ENCODE peak calls at places on chromosomes 4 and X, in four cellular contexts. One of them, this sample, is unnamed.

GRCh38 chr4:7323461-7323871 is 111.3 kb downstream of the PSAPL1 start:
- DNase-seq in AG04449: no peak
- DNase-seq in IMR-90: no peak
- DNase-seq in fibroblast of pulmonary artery: no peak
- DNase-seq in this sample: no peak

GRCh38 chrX:100659431-100660137 is 15.6 kb downstream of the SRPX2 start:
- DNase-seq in AG04449: no peak
- DNase-seq in IMR-90: no peak
- DNase-seq in fibroblast of pulmonary artery: no peak
- DNase-seq in this sample: no peak

GRCh38 chrX:49066690-49067089 is 7.1 kb downstream of the PRAF2 start:
- DNase-seq in AG04449: no peak
- DNase-seq in IMR-90: no peak
- DNase-seq in fibroblast of pulmonary artery: no peak
- DNase-seq in this sample: no peak

GRCh38 chrX:83469551-83469950 is 38.5 kb upstream of the POU3F4 start:
- DNase-seq in AG04449: no peak
- DNase-seq in IMR-90: peak; percentile 1
- DNase-seq in fibroblast of pulmonary artery: peak; percentile 0
- DNase-seq in this sample: no peak

GRCh38 chr4:22595684-22596083 is 79.8 kb upstream of the ADGRA3 start:
- DNase-seq in AG04449: no peak
- DNase-seq in IMR-90: no peak
- DNase-seq in fibroblast of pulmonary artery: peak; percentile 1
- DNase-seq in this sample: no peak

GRCh38 chrX:119672252-119672825 is 20.6 kb downstream of the SEPTIN6 start:
- DNase-seq in AG04449: no peak
- DNase-seq in IMR-90: peak; percentile 40
- DNase-seq in fibroblast of pulmonary artery: peak; percentile 45
- DNase-seq in this sample: no peak

GRCh38 chrX:26522501-26522900 is 306.5 kb downstream of the MAGEB5 start:
- DNase-seq in AG04449: no peak
- DNase-seq in IMR-90: no peak
- DNase-seq in fibroblast of pulmonary artery: no peak
- DNase-seq in this sample: no peak

GRCh38 chr4:33493231-33493630 is 2751.1 kb downstream of the ARAP2 start:
- DNase-seq in AG04449: no peak
- DNase-seq in IMR-90: no peak
- DNase-seq in fibroblast of pulmonary artery: peak; percentile 1
- DNase-seq in this sample: no peak

GRCh38 chr4:55732864-55733263 is 86.7 kb upstream of the EXOC1L start:
- DNase-seq in AG04449: no peak
- DNase-seq in IMR-90: no peak
- DNase-seq in fibroblast of pulmonary artery: no peak
- DNase-seq in this sample: no peak

GRCh38 chrX:13013353-13014110 is 30.9 kb downstream of the FAM9C start:
- DNase-seq in AG04449: no peak
- DNase-seq in IMR-90: no peak
- DNase-seq in fibroblast of pulmonary artery: peak; percentile 72
- DNase-seq in this sample: no peak

GRCh38 chr4:22460266-22460665 is 55.6 kb downstream of the ADGRA3 start:
- DNase-seq in AG04449: no peak
- DNase-seq in IMR-90: no peak
- DNase-seq in fibroblast of pulmonary artery: no peak
- DNase-seq in this sample: no peak

GRCh38 chrX:65874110-65874509 is 165.8 kb downstream of the VSIG4 start:
- DNase-seq in AG04449: no peak
- DNase-seq in IMR-90: no peak
- DNase-seq in fibroblast of pulmonary artery: no peak
- DNase-seq in this sample: no peak

GRCh38 chrX:133923113-133923512 is 62.3 kb downstream of the GPC3 start:
- DNase-seq in AG04449: no peak
- DNase-seq in IMR-90: no peak
- DNase-seq in fibroblast of pulmonary artery: peak; percentile 8
- DNase-seq in this sample: no peak

GRCh38 chrX:106363214-106363613 is 195.1 kb downstream of the PWWP3B start:
- DNase-seq in AG04449: no peak
- DNase-seq in IMR-90: no peak
- DNase-seq in fibroblast of pulmonary artery: no peak
- DNase-seq in this sample: no peak

GRCh38 chr4:37891221-37892159 is 606 bp downstream of the TBC1D1 start:
- DNase-seq in AG04449: no peak
- DNase-seq in IMR-90: peak; percentile 4
- DNase-seq in fibroblast of pulmonary artery: no peak
- DNase-seq in this sample: no peak

GRCh38 chr4:953574-953915 is 19.8 kb downstream of the DGKQ start:
- DNase-seq in AG04449: no peak
- DNase-seq in IMR-90: no peak
- DNase-seq in fibroblast of pulmonary artery: no peak
- DNase-seq in this sample: no peak

GRCh38 chrX:105375816-105376215 is 155.3 kb upstream of the TEX13A start:
- DNase-seq in AG04449: no peak
- DNase-seq in IMR-90: no peak
- DNase-seq in fibroblast of pulmonary artery: peak; percentile 77
- DNase-seq in this sample: peak; percentile 5

GRCh38 chrX:23332101-23332887 is 2.4 kb upstream of the PTCHD1 start:
- DNase-seq in AG04449: no peak
- DNase-seq in IMR-90: no peak
- DNase-seq in fibroblast of pulmonary artery: no peak
- DNase-seq in this sample: no peak

GRCh38 chr4:145341381-145341780 is 140.3 kb upstream of the SMAD1 start:
- DNase-seq in AG04449: no peak
- DNase-seq in IMR-90: no peak
- DNase-seq in fibroblast of pulmonary artery: no peak
- DNase-seq in this sample: no peak

GRCh38 chr4:120000591-120001296 is 65.9 kb downstream of the MAD2L1 start:
- DNase-seq in AG04449: no peak
- DNase-seq in IMR-90: no peak
- DNase-seq in fibroblast of pulmonary artery: no peak
- DNase-seq in this sample: no peak

GRCh38 chr4:153258750-153259149 is 54.5 kb downstream of the TRIM2 start:
- DNase-seq in AG04449: no peak
- DNase-seq in IMR-90: no peak
- DNase-seq in fibroblast of pulmonary artery: no peak
- DNase-seq in this sample: no peak

GRCh38 chrX:23661671-23662070 is 5.6 kb upstream of the PRDX4 start:
- DNase-seq in AG04449: no peak
- DNase-seq in IMR-90: peak; percentile 16
- DNase-seq in fibroblast of pulmonary artery: no peak
- DNase-seq in this sample: no peak

DNA sequence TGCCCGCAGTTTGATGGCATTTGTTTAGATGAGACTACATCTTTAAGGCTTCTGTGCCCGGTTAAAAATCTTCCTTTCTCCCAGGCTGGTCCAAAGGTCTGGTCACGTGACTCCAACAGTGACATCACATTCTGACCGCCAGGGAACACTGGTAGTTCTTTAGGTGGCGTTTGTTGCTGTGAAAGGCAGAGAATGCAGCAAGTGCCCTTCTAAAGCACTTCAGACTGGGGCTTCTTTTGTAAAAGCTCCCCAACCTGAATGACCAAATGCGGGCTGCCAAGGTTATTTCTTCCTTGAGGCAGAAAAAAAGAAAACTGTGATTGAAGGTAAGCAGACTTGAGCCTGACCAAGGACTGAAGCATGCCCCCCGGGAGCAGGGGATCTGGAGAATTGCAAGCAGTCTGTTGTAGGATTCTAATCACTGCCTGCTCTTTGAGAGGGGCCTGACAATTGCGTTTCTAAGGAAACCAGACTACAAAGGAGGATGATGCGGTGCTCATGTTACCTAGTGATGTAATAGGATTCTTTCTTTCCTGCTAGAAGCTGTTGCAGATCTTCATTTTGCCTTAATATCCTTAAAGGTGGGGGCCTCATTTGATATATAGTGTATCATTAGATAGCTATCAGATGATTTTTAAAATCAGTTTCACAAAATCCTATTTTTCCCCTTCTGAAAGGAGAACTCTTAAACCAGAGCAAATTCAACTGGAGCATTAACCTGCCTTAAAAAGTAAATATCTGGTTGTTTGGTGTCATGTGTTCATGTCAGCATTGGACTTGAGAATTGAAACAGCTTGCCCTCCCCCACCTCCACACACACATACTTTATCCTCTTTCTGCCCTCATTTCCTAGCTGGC is 133.1 kb downstream of the AKAP4 start:
- DNase-seq in AG04449: no peak
- DNase-seq in IMR-90: peak; percentile 47
- DNase-seq in fibroblast of pulmonary artery: peak; percentile 52
- DNase-seq in this sample: no peak
- H3K4me3 ChIP-seq in AG04449: no peak overlapping the region
- H3K4me3 ChIP-seq in IMR-90: no peak overlapping the region
- H3K4me3 ChIP-seq in fibroblast of pulmonary artery: no peak overlapping the region
- H3K4me3 ChIP-seq in this sample: no peak overlapping the region

GRCh38 chr4:78656968-78657445 is 105.4 kb downstream of the ANXA3 start:
- DNase-seq in AG04449: no peak
- DNase-seq in IMR-90: no peak
- DNase-seq in fibroblast of pulmonary artery: no peak
- DNase-seq in this sample: no peak

GRCh38 chr4:78651250-78651860 is 99.8 kb downstream of the ANXA3 start:
- DNase-seq in AG04449: no peak
- DNase-seq in IMR-90: no peak
- DNase-seq in fibroblast of pulmonary artery: no peak
- DNase-seq in this sample: no peak

GRCh38 chr4:78653655-78654054 is 102.1 kb downstream of the ANXA3 start:
- DNase-seq in AG04449: no peak
- DNase-seq in IMR-90: peak; percentile 25
- DNase-seq in fibroblast of pulmonary artery: peak; percentile 35
- DNase-seq in this sample: no peak

GRCh38 chr4:78652282-78652876 is 100.8 kb downstream of the ANXA3 start:
- DNase-seq in AG04449: no peak
- DNase-seq in IMR-90: no peak
- DNase-seq in fibroblast of pulmonary artery: peak; percentile 84
- DNase-seq in this sample: no peak

DNA sequence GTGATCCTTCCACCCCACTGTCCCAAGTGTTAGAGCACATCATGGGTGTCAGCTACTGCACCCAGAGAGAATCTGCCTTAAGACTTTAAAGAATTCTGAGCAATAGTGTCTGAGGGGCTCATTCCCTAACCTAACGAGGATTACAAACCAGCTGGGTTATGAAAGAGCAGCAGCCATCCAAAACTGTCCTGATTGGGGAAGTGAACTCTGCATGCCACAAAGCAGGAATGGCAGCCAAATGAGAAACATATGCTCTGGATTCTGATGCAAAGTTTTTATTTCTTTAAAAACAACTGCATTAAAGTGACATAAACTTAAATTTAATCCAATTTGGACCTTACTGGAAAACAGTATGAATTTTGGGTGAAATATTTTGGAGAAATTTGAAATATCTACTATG is 103.2 kb downstream of the ANXA3 start:
- DNase-seq in AG04449: no peak
- DNase-seq in IMR-90: peak; percentile 58
- DNase-seq in fibroblast of pulmonary artery: peak; percentile 42
- DNase-seq in this sample: no peak
- H3K4me3 ChIP-seq in AG04449: no peak overlapping the region
- H3K4me3 ChIP-seq in IMR-90: no peak overlapping the region
- H3K4me3 ChIP-seq in fibroblast of pulmonary artery: no peak overlapping the region
- H3K4me3 ChIP-seq in this sample: no peak overlapping the region

DNA sequence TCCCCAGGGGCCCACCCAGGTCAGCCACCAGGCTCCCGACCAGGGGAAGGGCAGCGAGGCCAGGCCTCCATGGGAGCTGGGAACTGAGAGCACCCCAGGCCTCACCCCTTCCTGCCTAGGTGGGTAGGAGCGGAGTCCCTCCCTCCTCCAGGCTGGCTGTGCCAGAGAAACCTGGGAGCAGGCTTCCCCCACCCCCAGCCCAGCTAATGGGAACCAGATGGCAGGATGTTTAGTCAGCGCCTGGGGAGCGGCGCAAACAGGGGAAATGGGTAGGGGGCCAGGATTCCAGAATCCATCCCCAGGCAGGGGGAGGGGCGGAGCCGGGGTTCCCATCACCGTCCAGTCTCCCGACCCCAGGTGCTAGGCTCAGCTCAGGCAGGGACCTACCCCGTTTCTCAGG is 6.7 kb upstream of the HAUS7 start:
- DNase-seq in AG04449: no peak
- DNase-seq in IMR-90: peak; percentile 59
- DNase-seq in fibroblast of pulmonary artery: peak; percentile 59
- DNase-seq in this sample: no peak
- H3K4me3 ChIP-seq in AG04449: no peak overlapping the region
- H3K4me3 ChIP-seq in IMR-90: no peak overlapping the region
- H3K4me3 ChIP-seq in fibroblast of pulmonary artery: no peak overlapping the region
- H3K4me3 ChIP-seq in this sample: no peak overlapping the region

GRCh38 chr4:46399440-46399839 is 9.5 kb upstream of the GABRA2 start:
- DNase-seq in AG04449: no peak
- DNase-seq in IMR-90: no peak
- DNase-seq in fibroblast of pulmonary artery: no peak
- DNase-seq in this sample: no peak

DNA sequence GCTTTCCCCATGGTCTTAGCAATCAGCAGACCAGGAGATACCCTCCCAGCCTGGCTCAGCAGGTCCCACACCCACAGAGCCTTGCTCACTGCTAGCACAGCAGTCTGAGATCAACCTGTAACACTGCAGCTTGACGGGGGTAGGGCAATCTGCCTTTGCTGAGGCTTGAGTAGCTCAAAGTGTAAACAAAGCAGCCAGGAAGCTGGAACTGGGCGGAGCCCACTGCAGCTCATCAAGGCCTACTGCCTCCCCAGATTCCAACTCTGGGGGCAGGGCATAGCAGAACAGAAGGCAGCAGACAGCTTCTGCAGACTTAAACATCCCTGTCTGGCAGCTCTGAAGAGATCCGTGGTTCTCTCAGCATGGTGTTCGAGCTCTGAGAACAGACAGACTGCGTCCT is 15.0 kb upstream of the GABRA2 start:
- DNase-seq in AG04449: no peak
- DNase-seq in IMR-90: peak; percentile 59
- DNase-seq in fibroblast of pulmonary artery: peak; percentile 14
- DNase-seq in this sample: no peak
- H3K4me3 ChIP-seq in AG04449: no peak overlapping the region
- H3K4me3 ChIP-seq in IMR-90: no peak overlapping the region
- H3K4me3 ChIP-seq in fibroblast of pulmonary artery: no peak overlapping the region
- H3K4me3 ChIP-seq in this sample: no peak overlapping the region

DNA sequence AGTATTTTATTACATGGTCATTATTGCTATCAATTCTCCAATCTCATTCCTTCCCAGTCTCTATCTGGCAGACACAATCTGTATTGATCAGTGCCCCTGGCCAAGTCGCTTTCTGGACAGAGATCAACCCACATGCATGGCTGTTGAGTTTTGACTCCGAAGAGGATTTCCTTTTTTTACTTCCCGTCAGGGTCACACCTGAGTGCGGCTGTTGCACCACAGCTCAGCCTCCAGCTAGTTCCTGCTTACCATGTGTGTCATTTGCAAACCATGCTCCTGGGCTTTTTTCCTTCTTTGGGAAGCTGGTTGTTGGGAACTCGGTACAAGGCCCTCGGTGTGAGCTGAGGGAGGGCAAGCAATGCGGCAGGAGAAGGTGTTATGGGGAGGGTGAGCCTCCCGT is 11.7 kb downstream of the MAGED2 start:
- DNase-seq in AG04449: no peak
- DNase-seq in IMR-90: no peak
- DNase-seq in fibroblast of pulmonary artery: no peak
- DNase-seq in this sample: no peak
- H3K4me3 ChIP-seq in AG04449: no peak overlapping the region
- H3K4me3 ChIP-seq in IMR-90: no peak overlapping the region
- H3K4me3 ChIP-seq in fibroblast of pulmonary artery: no peak overlapping the region
- H3K4me3 ChIP-seq in this sample: no peak overlapping the region